ENCODE peak calls at places on chromosomes 3 and 15, in six cellular contexts. V is fibroblast of lung, U is A549, Z is GM12878, K is neural progenitor cell, F is HCT116. J is an unnamed sample.
A peak's percentile ranks its signal among the peaks of the same experiment; 100 is the strongest.

GRCh38 chr3:21722301-21722700 is 28.7 kb downstream of the ZNF385D start:
- DNase-seq in V (no peak), U (no peak), Z (no peak), K (no peak), F (no peak), J (no peak)

GRCh38 chr15:40320931-40321371 is 2.5 kb upstream of the INAFM2 start:
- DNase-seq in V (peak; percentile 75), U (peak; percentile 48), Z (no peak), K (peak; percentile 78), F (peak; percentile 57), J (peak; percentile 81)

GRCh38 chr15:75198560-75199346 is 2.9 kb upstream of the C15orf39 start:
- DNase-seq in V (peak; percentile 47), U (peak; percentile 76), Z (peak; percentile 73), K (peak; percentile 36), F (peak; percentile 54), J (no peak)

GRCh38 chr15:49145651-49146609 is 9.5 kb downstream of the COPS2 start:
- DNase-seq in V (peak; percentile 76), U (peak; percentile 53), Z (no peak), K (peak; percentile 61), F (peak; percentile 35), J (peak; percentile 75)

GRCh38 chr3:172102123-172102882 is 62.9 kb downstream of the FNDC3B start:
- DNase-seq in V (no peak), U (no peak), Z (no peak), K (no peak), F (no peak), J (no peak)

GRCh38 chr15:42553549-42553948 is 4.9 kb downstream of the HAUS2 start:
- DNase-seq in V (no peak), U (no peak), Z (no peak), K (no peak), F (no peak), J (no peak)

GRCh38 chr15:96335429-96335807 is 4.9 kb downstream of the NR2F2 start:
- DNase-seq in V (peak; percentile 45), U (no peak), Z (no peak), K (peak; percentile 59), F (no peak), J (peak; percentile 43)

GRCh38 chr3:189903562-189904250 is 217.0 kb downstream of the P3H2 start:
- DNase-seq in V (no peak), U (peak; percentile 67), Z (no peak), K (no peak), F (no peak), J (no peak)

GRCh38 chr3:100992086-100993033 is 861 bp downstream of the ABI3BP start:
- DNase-seq in V (peak; percentile 68), U (peak; percentile 16), Z (no peak), K (no peak), F (no peak), J (peak; percentile 77)

GRCh38 chr3:172203522-172204258 is 164.3 kb downstream of the FNDC3B start:
- DNase-seq in V (no peak), U (peak; percentile 79), Z (no peak), K (peak; percentile 42), F (no peak), J (peak; percentile 57)

GRCh38 chr3:113157408-113157980 is 53.9 kb upstream of the BOC start:
- DNase-seq in V (no peak), U (no peak), Z (no peak), K (no peak), F (no peak), J (peak; percentile 33)

DNA sequence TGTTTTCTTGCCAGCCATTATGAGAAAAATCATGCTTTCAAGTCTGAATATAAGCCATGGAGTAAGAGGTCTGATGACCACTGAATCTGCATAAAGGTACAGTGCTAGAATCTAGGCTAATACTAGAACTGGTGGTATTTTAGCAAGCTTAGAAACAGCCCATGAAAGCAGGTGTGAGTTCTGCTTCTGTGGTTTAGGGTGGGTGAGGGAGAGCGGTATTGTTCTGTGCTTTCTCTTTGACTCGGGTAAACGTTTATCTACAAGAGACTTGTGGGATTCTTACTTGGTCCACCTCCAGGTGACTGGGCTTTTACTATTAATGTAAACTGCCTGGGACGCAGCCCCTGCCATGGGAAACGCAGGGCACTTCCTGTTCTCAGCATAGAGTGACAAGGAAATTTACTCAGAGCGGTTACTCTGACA is 55.2 kb downstream of the PGPEP1L start:
- DNase-seq in V (peak; percentile 55), U (no peak), Z (peak; percentile 95), K (no peak), F (no peak), J (no peak)
- H3K4me2 ChIP-seq in V (no peak overlapping the region), U (no peak overlapping the region), Z (peak overlapping the region; percentile 61), K (no peak overlapping the region), F (no peak overlapping the region), J (no peak overlapping the region)

GRCh38 chr3:191352014-191352413 is 21.7 kb upstream of the UTS2B start:
- DNase-seq in V (no peak), U (no peak), Z (no peak), K (no peak), F (no peak), J (no peak)
- H3K4me1 ChIP-seq in V (peaks cover 4% of the 10 kb centered on the region), U (peaks cover 52% of the 10 kb centered on the region), Z (peaks cover 18% of the 10 kb centered on the region), K (peaks cover 36% of the 10 kb centered on the region), F (peaks cover 25% of the 10 kb centered on the region), J (peaks cover 24% of the 10 kb centered on the region)

DNA sequence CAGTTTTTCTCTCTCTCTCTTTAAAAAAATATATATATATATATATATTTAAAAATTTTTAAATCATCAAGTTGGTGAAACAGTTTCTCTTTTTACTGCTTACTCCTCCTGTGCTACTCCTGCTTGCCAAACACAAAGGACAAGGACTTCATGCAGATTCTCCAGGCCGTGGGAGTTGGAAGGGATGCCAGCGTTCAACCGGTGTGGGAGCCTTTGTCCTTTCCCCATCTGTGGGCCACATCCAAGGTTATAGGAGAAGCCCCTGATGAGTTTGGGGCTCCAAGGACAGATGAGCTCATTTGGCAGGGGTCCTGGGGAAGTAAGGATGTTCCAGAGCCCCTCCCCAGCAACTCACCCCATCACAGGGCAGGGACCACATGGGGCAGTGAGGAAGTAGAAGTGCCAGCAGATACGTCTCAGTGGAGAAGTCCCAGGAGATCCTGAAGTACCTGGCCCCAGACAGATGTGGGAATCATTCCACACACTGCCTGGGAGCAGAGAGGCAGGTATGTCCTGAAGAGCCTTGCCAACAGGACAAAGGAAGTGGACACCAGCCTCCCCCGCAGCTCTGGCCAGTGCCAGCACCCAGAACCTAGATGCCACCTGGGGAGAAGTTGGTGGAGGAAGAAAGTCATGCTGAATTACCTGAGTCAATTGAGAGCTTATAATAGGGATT is 36.6 kb downstream of the CCK start:
- DNase-seq in V (no peak), U (no peak), Z (no peak), K (no peak), F (no peak), J (no peak)
- H3K4me2 ChIP-seq in V (no peak overlapping the region), U (peak overlapping the region; percentile 69), Z (no peak overlapping the region), K (no peak overlapping the region), F (peak overlapping the region; percentile 50), J (peak overlapping the region; percentile 85)

DNA sequence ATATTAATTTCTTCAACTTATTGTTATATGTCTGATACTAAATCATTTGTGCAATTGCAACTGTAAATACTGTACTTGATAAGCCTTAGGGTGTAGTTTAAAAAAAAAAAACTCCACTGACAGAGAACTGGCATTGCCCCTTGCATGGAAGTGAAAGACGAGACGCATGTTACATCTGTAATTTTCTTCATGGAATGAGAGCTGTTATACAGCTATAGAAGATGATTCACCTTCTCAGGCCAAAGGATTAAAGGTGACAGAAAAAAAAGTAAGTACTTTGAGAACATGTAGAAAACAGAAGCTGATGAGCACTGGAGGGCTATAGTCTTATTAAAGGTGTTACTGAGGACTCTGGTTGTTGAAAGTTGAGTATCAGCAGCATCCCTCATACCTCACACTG is 16.1 kb downstream of the RYR3 start:
- DNase-seq in V (no peak), U (no peak), Z (no peak), K (no peak), F (no peak), J (no peak)
- H3K4me1 ChIP-seq in V (no peaks in the 10 kb centered on the region), U (no peaks in the 10 kb centered on the region), Z (peaks cover 4% of the 10 kb centered on the region), K (peaks cover 5% of the 10 kb centered on the region), F (no peaks in the 10 kb centered on the region), J (no peaks in the 10 kb centered on the region)

GRCh38 chr15:67119238-67119846 is 53.9 kb downstream of the SMAD3 start:
- DNase-seq in V (no peak), U (no peak), Z (no peak), K (no peak), F (no peak), J (no peak)

GRCh38 chr15:67120839-67121540 is 55.6 kb downstream of the SMAD3 start:
- DNase-seq in V (peak; percentile 95), U (peak; percentile 90), Z (peak; percentile 51), K (no peak), F (no peak), J (peak; percentile 90)

GRCh38 chr15:67124111-67124510 is 58.7 kb downstream of the SMAD3 start:
- DNase-seq in V (no peak), U (peak; percentile 69), Z (no peak), K (no peak), F (no peak), J (peak; percentile 30)

GRCh38 chr15:67120009-67120838 is 54.8 kb downstream of the SMAD3 start:
- DNase-seq in V (no peak), U (no peak), Z (no peak), K (no peak), F (no peak), J (no peak)

GRCh38 chr15:67121725-67122600 is 56.6 kb downstream of the SMAD3 start:
- DNase-seq in V (no peak), U (no peak), Z (no peak), K (no peak), F (no peak), J (no peak)
- H3K4me2 ChIP-seq in V (no peak overlapping the region), U (peak overlapping the region; percentile 72), Z (peak overlapping the region; percentile 64), K (no peak overlapping the region), F (peak overlapping the region; percentile 77), J (peak overlapping the region; percentile 54)

J was measured in GM23248.